ENCODE peak calls at places on chromosomes 11 and 22, in nine cellular contexts. Y is HT1080; X is progenitor cell of endocrine pancreas; G is Caki2; I is LoVo; M is Kasumi-1; F is activated CD4-positive, alpha-beta T cell treated with anti-CD3 and anti-CD28 coated beads, Interleukin-2, amount 10 ng/mL, durations not matched to agents 7 days and 5 days; S is T-cell; R is pons. C is an unnamed sample.

GRCh38 chr11:35525501-35526175 is at the start of gene PAMR1:
- DNase-seq in S (no peak), X (peak), M (no peak), R (no peak), F (no peak), I (no peak), Y (no peak), G (no peak), C (peak)

GRCh38 chr22:44442856-44443595 is 55.0 kb downstream of the RTL6 start:
- DNase-seq in S (no peak), F (no peak), R (no peak), Y (no peak), M (no peak), I (no peak), G (no peak), X (no peak), C (no peak)

GRCh38 chr11:134533511-134533910 is 121.5 kb upstream of the B3GAT1 start:
- DNase-seq in Y (no peak), R (no peak), M (no peak), F (no peak), X (no peak), G (no peak), S (no peak), I (no peak), C (no peak)

GRCh38 chr11:46743693-46744339 is 24.8 kb downstream of the F2 start:
- DNase-seq in R (no peak), M (no peak), S (no peak), I (no peak), G (no peak), X (no peak), Y (no peak), F (no peak), C (no peak)

GRCh38 chr11:76266269-76266668 is 60.0 kb upstream of the WNT11 start:
- DNase-seq in S (no peak), F (no peak), I (peak), M (no peak), Y (peak), X (no peak), G (peak), R (no peak), C (no peak)

GRCh38 chr11:48106166-48106565 is 110.4 kb upstream of the OR4B1 start:
- DNase-seq in M (no peak), G (no peak), X (no peak), F (no peak), Y (no peak), R (no peak), I (no peak), S (no peak), C (no peak)

GRCh38 chr11:8658210-8658968 is 24.1 kb downstream of the TRIM66 start:
- DNase-seq in R (peak), F (no peak), Y (no peak), X (no peak), S (no peak), M (no peak), I (no peak), G (no peak), C (no peak)

GRCh38 chr11:86940122-86940777 is 14.9 kb downstream of the FZD4 start:
- DNase-seq in M (no peak), F (no peak), S (no peak), R (no peak), G (no peak), I (no peak), X (no peak), Y (no peak), C (peak)

GRCh38 chr11:104547996-104548661 is 350.1 kb downstream of the CASP12 start:
- DNase-seq in G (peak), X (no peak), R (no peak), M (no peak), F (no peak), Y (peak), I (no peak), S (no peak), C (no peak)

GRCh38 chr22:19641983-19642451 is 72.3 kb upstream of the SEPTIN5 start:
- DNase-seq in F (no peak), S (no peak), M (no peak), X (no peak), G (no peak), I (no peak), R (no peak), Y (no peak), C (no peak)

GRCh38 chr11:36012979-36013378 is 69.1 kb downstream of the LDLRAD3 start:
- DNase-seq in S (no peak), I (no peak), F (no peak), G (no peak), X (no peak), Y (no peak), M (no peak), R (no peak), C (no peak)

C was measured in left ventricle myocardium superior.